ENCODE peak calls at places on chromosomes 13 and 19, in ten cellular contexts. L, C, E, R, J, Y, F, P, W and D are unnamed samples.

GRCh38 chr13:50866817-50867640 is 23.5 kb upstream of the DLEU7 start:
- DNase-seq in R (no peak), C (no peak), W (no peak), L (no peak), P (no peak), F (no peak), J (no peak), E (no peak), Y (no peak), D (no peak)

GRCh38 chr13:106424805-106425204 is 110.7 kb downstream of the EFNB2 start:
- DNase-seq in R (no peak), C (no peak), F (no peak), L (no peak), Y (no peak), P (no peak), W (no peak), E (no peak), J (no peak), D (no peak)

GRCh38 chr19:6970478-6970877 is 50.8 kb downstream of the MBD3L2B start:
- DNase-seq in W (no peak), R (no peak), Y (no peak), F (no peak), J (no peak), L (no peak), P (no peak), C (no peak), E (no peak), D (no peak)

GRCh38 chr13:28358673-28359072 is 136.3 kb downstream of the FLT1 start:
- DNase-seq in R (no peak), P (no peak), L (no peak), E (no peak), C (no peak), W (no peak), F (no peak), J (no peak), Y (no peak), D (no peak)

GRCh38 chr13:30159446-30159839 is 147.9 kb downstream of the KATNAL1 start:
- DNase-seq in C (no peak), P (no peak), E (peak), J (peak), Y (peak), R (no peak), W (no peak), F (no peak), L (no peak), D (no peak)

GRCh38 chr13:39510296-39510695 is 92.7 kb downstream of the LHFPL6 start:
- DNase-seq in F (no peak), C (peak), P (no peak), Y (no peak), W (peak), R (no peak), E (no peak), L (no peak), J (no peak), D (no peak)

GRCh38 chr13:27168870-27169525 is 2.6 kb downstream of the USP12 start:
- DNase-seq in R (no peak), P (no peak), C (no peak), L (no peak), Y (no peak), F (no peak), E (no peak), W (no peak), J (peak), D (no peak)

GRCh38 chr13:23751195-23751594 is 138.0 kb downstream of the MIPEP start:
- DNase-seq in W (no peak), Y (no peak), R (no peak), E (no peak), P (no peak), L (no peak), F (no peak), J (peak), C (no peak), D (no peak)

GRCh38 chr19:10412257-10412977 is 7.9 kb upstream of the PDE4A start:
- DNase-seq in W (no peak), J (no peak), F (no peak), E (no peak), R (no peak), L (no peak), Y (no peak), C (no peak), P (no peak), D (no peak)

GRCh38 chr19:3184847-3185481 is 766 bp upstream of the NCLN start:
- DNase-seq in R (no peak), P (peak), L (no peak), F (peak), Y (peak), W (no peak), C (peak), J (peak), E (peak), D (peak)

GRCh38 chr13:23570099-23570926 is at the start of gene TNFRSF19:
- DNase-seq in F (no peak), E (no peak), Y (no peak), C (no peak), J (peak), L (no peak), R (no peak), P (no peak), W (peak), D (peak)

GRCh38 chr19:18733196-18733647 is 49.7 kb downstream of the CRTC1 start:
- DNase-seq in P (no peak), W (peak), Y (peak), C (peak), L (no peak), J (peak), R (no peak), E (no peak), F (no peak), D (no peak)

GRCh38 chr19:13150919-13151604 is 851 bp downstream of the IER2 start:
- DNase-seq in W (peak), Y (no peak), F (peak), P (no peak), J (no peak), R (no peak), E (peak), L (peak), C (no peak), D (peak)